ENCODE peak calls at places on chromosome 11, in nine cellular contexts. A, S, K, F, Y, I, Q, C and E are unnamed samples.

GRCh38 chr11:7575841-7576451 is 62.1 kb downstream of the PPFIBP2 start:
- DNase-seq in A (peak; percentile 49), S (peak; percentile 73), K (peak; percentile 58), F (peak; percentile 75), Y (peak; percentile 47), I (peak; percentile 59), Q (peak; percentile 56), C (no peak), E (peak; percentile 60)

GRCh38 chr11:111604392-111605009 is 2.3 kb downstream of the SIK2 start:
- DNase-seq in A (no peak), S (peak; percentile 67), K (peak; percentile 52), F (no peak), Y (peak; percentile 69), I (peak; percentile 66), Q (peak; percentile 67), C (peak; percentile 42), E (no peak)

GRCh38 chr11:65434057-65434666 is 11.6 kb downstream of the NEAT1 start:
- DNase-seq in A (peak; percentile 13), S (no peak), K (no peak), F (no peak), Y (peak; percentile 30), I (no peak), Q (no peak), C (no peak), E (no peak)

GRCh38 chr11:35826949-35827348 is 116.9 kb upstream of the LDLRAD3 start:
- DNase-seq in A (no peak), S (no peak), K (no peak), F (no peak), Y (no peak), I (no peak), Q (no peak), C (no peak), E (no peak)

GRCh38 chr11:95985174-95985808 is 61.4 kb upstream of the MTMR2 start:
- DNase-seq in A (no peak), S (no peak), K (peak; percentile 26), F (no peak), Y (no peak), I (no peak), Q (no peak), C (no peak), E (no peak)

GRCh38 chr11:61971177-61972111 is 4.0 kb upstream of the FTH1 start:
- DNase-seq in A (peak; percentile 60), S (peak; percentile 97), K (peak; percentile 94), F (peak; percentile 99), Y (peak; percentile 99), I (peak; percentile 93), Q (peak; percentile 100), C (peak; percentile 88), E (peak; percentile 98)

GRCh38 chr11:31797227-31798056 is 13.7 kb downstream of the PAX6 start:
- DNase-seq in A (no peak), S (no peak), K (no peak), F (no peak), Y (peak; percentile 34), I (no peak), Q (peak; percentile 46), C (no peak), E (peak; percentile 25)

GRCh38 chr11:89604281-89604680 is 105.8 kb upstream of the TRIM77 start:
- DNase-seq in A (no peak), S (no peak), K (no peak), F (no peak), Y (no peak), I (no peak), Q (no peak), C (no peak), E (peak; percentile 26)

GRCh38 chr11:76672431-76673163 is 2.0 kb upstream of the LRRC32 start:
- DNase-seq in A (peak; percentile 58), S (no peak), K (no peak), F (peak; percentile 86), Y (peak; percentile 61), I (peak; percentile 85), Q (no peak), C (no peak), E (no peak)

GRCh38 chr11:87397250-87397649 is 359.5 kb downstream of the TMEM135 start:
- DNase-seq in A (no peak), S (no peak), K (no peak), F (no peak), Y (no peak), I (no peak), Q (no peak), C (no peak), E (no peak)

GRCh38 chr11:69644071-69644961 is 3.4 kb downstream of the CCND1 start:
- DNase-seq in A (no peak), S (peak; percentile 89), K (peak; percentile 93), F (peak; percentile 94), Y (peak; percentile 91), I (no peak), Q (no peak), C (no peak), E (peak; percentile 46)

GRCh38 chr11:19803506-19803998 is 90.9 kb downstream of the NAV2 start:
- DNase-seq in A (no peak), S (peak; percentile 34), K (no peak), F (no peak), Y (peak; percentile 23), I (no peak), Q (no peak), C (no peak), E (peak; percentile 44)